ENCODE peak calls at places on chromosome 19, in nine cellular contexts. O is stimulated activated CD4-positive, alpha-beta T cell treated with anti-CD3 and anti-CD28 coated beads, TNF-alpha, amount 100 ng/mL, for 48 hours; Q is GM18507; A is stimulated activated CD8-positive, alpha-beta memory T cell treated with anti-CD3 and anti-CD28 coated beads, Interleukin-2, amount 100 ng/mL, for 48 hours; C is NCI-H1694; V is uterus; M is activated naive CD8-positive, alpha-beta T cell treated with anti-CD3 and anti-CD28 coated beads, Interleukin-2, amount 50 U/mL, for 24 hours; N is glutamatergic neuron; P is type B pancreatic cell. T is an unnamed sample.

GRCh38 chr19:39474139-39474620 is 6.5 kb upstream of the TIMM50 start:
- DNase-seq in V (peak), O (peak), C (peak), N (peak), A (peak), Q (no peak), P (peak), M (peak), T (no peak)

GRCh38 chr19:39053276-39054090 is 21.1 kb upstream of the FBXO27 start:
- DNase-seq in O (no peak), Q (no peak), C (no peak), A (no peak), M (no peak), N (no peak), V (no peak), P (no peak), T (no peak)

GRCh38 chr19:47713046-47714021 is at the start of gene EHD2:
- DNase-seq in C (peak), N (peak), V (peak), M (peak), O (no peak), P (no peak), A (peak), Q (no peak), T (no peak)

GRCh38 chr19:5086725-5087439 is 118.0 kb downstream of the KDM4B start:
- DNase-seq in C (no peak), A (no peak), N (no peak), P (no peak), O (no peak), Q (no peak), V (no peak), M (no peak), T (no peak)

GRCh38 chr19:5090780-5091575 is 122.1 kb downstream of the KDM4B start:
- DNase-seq in V (peak), C (no peak), P (no peak), A (no peak), Q (no peak), O (no peak), N (no peak), M (no peak), T (no peak)

GRCh38 chr19:1396019-1396767 is 5.1 kb downstream of the GAMT start:
- DNase-seq in C (no peak), Q (no peak), P (no peak), V (no peak), N (no peak), A (no peak), O (no peak), M (no peak), T (no peak)

GRCh38 chr19:2149980-2150793 is 1.2 kb downstream of the AP3D1 start:
- DNase-seq in N (no peak), A (no peak), O (no peak), V (no peak), C (no peak), Q (no peak), P (no peak), M (no peak), T (peak)

GRCh38 chr19:1674293-1674679 is 21.9 kb upstream of the TCF3 start:
- DNase-seq in P (no peak), Q (no peak), V (no peak), A (no peak), M (no peak), C (no peak), O (no peak), N (peak), T (no peak)

GRCh38 chr19:29662604-29663404 is 2.5 kb upstream of the PLEKHF1 start:
- DNase-seq in C (no peak), Q (no peak), V (peak), N (no peak), A (no peak), M (peak), P (no peak), O (no peak), T (no peak)

GRCh38 chr19:11659612-11660011 is 62.3 kb downstream of the ZNF627 start:
- DNase-seq in M (no peak), V (no peak), P (no peak), C (no peak), N (no peak), Q (no peak), O (no peak), A (no peak), T (no peak)

GRCh38 chr19:13234518-13234917 is 84.3 kb downstream of the IER2 start:
- DNase-seq in O (peak), V (peak), C (peak), Q (peak), A (peak), N (peak), P (no peak), M (peak), T (no peak)

GRCh38 chr19:56066152-56067023 is 54.7 kb downstream of the ZNF787 start:
- DNase-seq in M (peak), V (peak), A (peak), O (peak), Q (peak), C (peak), N (peak), P (peak), T (no peak)

GRCh38 chr19:4879041-4879440 is 11.6 kb upstream of the PLIN3 start:
- DNase-seq in O (no peak), C (no peak), Q (no peak), M (no peak), A (no peak), P (no peak), N (no peak), V (no peak), T (no peak)

GRCh38 chr19:46413262-46414031 is at the start of gene CCDC8:
- DNase-seq in N (peak), O (no peak), A (no peak), V (peak), C (no peak), Q (no peak), M (no peak), P (peak), T (no peak)

GRCh38 chr19:40219721-40220276 is 1.6 kb upstream of the TTC9B start:
- DNase-seq in A (no peak), M (no peak), Q (no peak), V (no peak), O (no peak), P (no peak), C (no peak), N (no peak), T (no peak)

GRCh38 chr19:43586346-43586745 is 9.6 kb downstream of the IRGQ start:
- DNase-seq in C (no peak), A (no peak), O (no peak), N (no peak), M (no peak), V (no peak), P (no peak), Q (no peak), T (no peak)

GRCh38 chr19:17950310-17951150 is 16.4 kb upstream of the KCNN1 start:
- DNase-seq in A (no peak), V (no peak), Q (no peak), O (no peak), N (peak), C (peak), P (no peak), M (peak), T (no peak)

GRCh38 chr19:28468701-28469459 is 744.1 kb downstream of the UQCRFS1 start:
- DNase-seq in V (no peak), A (peak), C (no peak), Q (no peak), O (no peak), N (peak), P (no peak), M (peak), T (no peak)

GRCh38 chr19:12804051-12804450 is 2.2 kb downstream of the THSD8 start:
- DNase-seq in M (no peak), V (no peak), C (no peak), O (no peak), N (no peak), A (no peak), P (no peak), Q (no peak), T (no peak)

GRCh38 chr19:2154587-2155075 is 3.3 kb upstream of the AP3D1 start:
- DNase-seq in Q (no peak), M (no peak), O (no peak), P (no peak), C (no peak), N (no peak), V (no peak), A (no peak), T (no peak)

GRCh38 chr19:14505488-14506239 is 9.7 kb upstream of the GIPC1 start:
- DNase-seq in N (peak), P (peak), V (no peak), C (peak), Q (peak), M (peak), O (peak), A (peak), T (no peak)

GRCh38 chr19:21358768-21359451 is at the start of gene ZNF738:
- DNase-seq in Q (peak), O (peak), N (peak), P (peak), V (peak), C (peak), A (peak), M (peak), T (peak)

T was measured in vagina.